ENCODE peak calls at places on chromosomes 12 and 14, in eight cellular contexts. One of them, this sample, is unnamed.

GRCh38 chr12:111246477-111247011 is 122.4 kb downstream of the PHETA1 start:
- DNase-seq in SK-N-SH: no peak
- DNase-seq in OCI-LY7: no peak
- DNase-seq in MM.1S: no peak
- DNase-seq in HCT116: no peak
- DNase-seq in GM23338: no peak
- DNase-seq in astrocyte: no peak
- DNase-seq in PC-3: no peak
- DNase-seq in this sample: no peak

GRCh38 chr14:44162197-44162596 is 344.9 kb downstream of the FSCB start:
- DNase-seq in SK-N-SH: no peak
- DNase-seq in OCI-LY7: peak; percentile 3
- DNase-seq in GM23338: peak; percentile 17
- DNase-seq in PC-3: no peak
- DNase-seq in HCT116: no peak
- DNase-seq in astrocyte: no peak
- DNase-seq in MM.1S: no peak
- DNase-seq in this sample: no peak

GRCh38 chr12:116922194-116922897 is 11.6 kb downstream of the FBXW8 start:
- DNase-seq in GM23338: no peak
- DNase-seq in MM.1S: peak; percentile 76
- DNase-seq in PC-3: no peak
- DNase-seq in SK-N-SH: no peak
- DNase-seq in HCT116: no peak
- DNase-seq in astrocyte: no peak
- DNase-seq in OCI-LY7: peak; percentile 25
- DNase-seq in this sample: no peak

GRCh38 chr14:98633380-98633779 is 638.6 kb downstream of the BCL11B start:
- DNase-seq in MM.1S: no peak
- DNase-seq in HCT116: no peak
- DNase-seq in SK-N-SH: no peak
- DNase-seq in PC-3: no peak
- DNase-seq in OCI-LY7: no peak
- DNase-seq in GM23338: no peak
- DNase-seq in astrocyte: no peak
- DNase-seq in this sample: peak; percentile 45

GRCh38 chr12:14243941-14244340 is 121.5 kb upstream of the ATF7IP start:
- DNase-seq in astrocyte: no peak
- DNase-seq in GM23338: no peak
- DNase-seq in SK-N-SH: no peak
- DNase-seq in HCT116: no peak
- DNase-seq in OCI-LY7: no peak
- DNase-seq in MM.1S: no peak
- DNase-seq in PC-3: no peak
- DNase-seq in this sample: no peak

GRCh38 chr12:95513599-95513998 is 37.7 kb downstream of the USP44 start:
- DNase-seq in astrocyte: no peak
- DNase-seq in HCT116: no peak
- DNase-seq in GM23338: no peak
- DNase-seq in MM.1S: no peak
- DNase-seq in PC-3: no peak
- DNase-seq in SK-N-SH: no peak
- DNase-seq in OCI-LY7: no peak
- DNase-seq in this sample: no peak

GRCh38 chr14:37623552-37623951 is 28.1 kb downstream of the TTC6 start:
- DNase-seq in astrocyte: peak; percentile 44
- DNase-seq in GM23338: no peak
- DNase-seq in SK-N-SH: no peak
- DNase-seq in PC-3: peak; percentile 99
- DNase-seq in MM.1S: no peak
- DNase-seq in OCI-LY7: no peak
- DNase-seq in HCT116: peak; percentile 1
- DNase-seq in this sample: peak; percentile 97

GRCh38 chr12:57591567-57592325 is 754 bp downstream of the PIP4K2C start:
- DNase-seq in astrocyte: peak; percentile 9
- DNase-seq in OCI-LY7: no peak
- DNase-seq in SK-N-SH: peak; percentile 72
- DNase-seq in PC-3: peak; percentile 28
- DNase-seq in GM23338: peak; percentile 32
- DNase-seq in MM.1S: peak; percentile 18
- DNase-seq in HCT116: no peak
- DNase-seq in this sample: peak; percentile 43

GRCh38 chr12:25690996-25691864 is 138.1 kb upstream of the LMNTD1 start:
- DNase-seq in astrocyte: no peak
- DNase-seq in PC-3: no peak
- DNase-seq in OCI-LY7: no peak
- DNase-seq in GM23338: peak; percentile 2
- DNase-seq in HCT116: no peak
- DNase-seq in MM.1S: no peak
- DNase-seq in SK-N-SH: no peak
- DNase-seq in this sample: no peak

GRCh38 chr12:70418101-70418500 is 52.0 kb downstream of the KCNMB4 start:
- DNase-seq in HCT116: no peak
- DNase-seq in astrocyte: peak; percentile 34
- DNase-seq in PC-3: no peak
- DNase-seq in SK-N-SH: no peak
- DNase-seq in MM.1S: no peak
- DNase-seq in GM23338: no peak
- DNase-seq in OCI-LY7: no peak
- DNase-seq in this sample: peak; percentile 84

GRCh38 chr14:61196034-61196433 is 85.1 kb downstream of the TMEM30B start:
- DNase-seq in SK-N-SH: no peak
- DNase-seq in HCT116: no peak
- DNase-seq in GM23338: no peak
- DNase-seq in PC-3: peak; percentile 53
- DNase-seq in OCI-LY7: no peak
- DNase-seq in MM.1S: no peak
- DNase-seq in astrocyte: no peak
- DNase-seq in this sample: no peak
- TF ChIP-seq CTCF in SK-N-SH: no peak
- TF ChIP-seq CTCF in HCT116: no peak
- TF ChIP-seq CTCF in GM23338: no peak
- TF ChIP-seq CTCF in PC-3: peak; percentile 53
- TF ChIP-seq CTCF in OCI-LY7: peak; percentile 24
- TF ChIP-seq CTCF in MM.1S: no peak
- TF ChIP-seq CTCF in astrocyte: no peak
- TF ChIP-seq CTCF in this sample: peak; percentile 28

GRCh38 chr14:93464271-93464670 is 33.5 kb downstream of the UNC79 start:
- DNase-seq in PC-3: no peak
- DNase-seq in HCT116: no peak
- DNase-seq in GM23338: no peak
- DNase-seq in OCI-LY7: no peak
- DNase-seq in MM.1S: no peak
- DNase-seq in SK-N-SH: peak; percentile 42
- DNase-seq in astrocyte: no peak
- DNase-seq in this sample: no peak
- H3K4me2 ChIP-seq in PC-3: no peak overlapping the region
- H3K4me2 ChIP-seq in HCT116: no peak overlapping the region
- H3K4me2 ChIP-seq in GM23338: no peak overlapping the region
- H3K4me2 ChIP-seq in OCI-LY7: no peak overlapping the region
- H3K4me2 ChIP-seq in MM.1S: no peak overlapping the region
- H3K4me2 ChIP-seq in SK-N-SH: no peak overlapping the region
- H3K4me2 ChIP-seq in astrocyte: no peak overlapping the region
- H3K4me2 ChIP-seq in this sample: no peak overlapping the region

GRCh38 chr12:2636741-2637140 is 158.0 kb upstream of the FKBP4 start:
- DNase-seq in SK-N-SH: no peak
- DNase-seq in PC-3: no peak
- DNase-seq in GM23338: no peak
- DNase-seq in MM.1S: no peak
- DNase-seq in astrocyte: no peak
- DNase-seq in OCI-LY7: no peak
- DNase-seq in HCT116: no peak
- DNase-seq in this sample: no peak

GRCh38 chr12:2639020-2639298 is 155.8 kb upstream of the FKBP4 start:
- DNase-seq in MM.1S: no peak
- DNase-seq in HCT116: no peak
- DNase-seq in OCI-LY7: no peak
- DNase-seq in SK-N-SH: no peak
- DNase-seq in GM23338: no peak
- DNase-seq in astrocyte: no peak
- DNase-seq in PC-3: no peak
- DNase-seq in this sample: no peak

GRCh38 chr12:2634481-2634880 is 160.3 kb upstream of the FKBP4 start:
- DNase-seq in PC-3: no peak
- DNase-seq in GM23338: no peak
- DNase-seq in MM.1S: no peak
- DNase-seq in OCI-LY7: no peak
- DNase-seq in HCT116: no peak
- DNase-seq in SK-N-SH: no peak
- DNase-seq in astrocyte: no peak
- DNase-seq in this sample: no peak

GRCh38 chr12:2638273-2639019 is 156.3 kb upstream of the FKBP4 start:
- DNase-seq in MM.1S: no peak
- DNase-seq in HCT116: no peak
- DNase-seq in OCI-LY7: no peak
- DNase-seq in SK-N-SH: no peak
- DNase-seq in PC-3: no peak
- DNase-seq in GM23338: peak; percentile 37
- DNase-seq in astrocyte: no peak
- DNase-seq in this sample: no peak

DNA sequence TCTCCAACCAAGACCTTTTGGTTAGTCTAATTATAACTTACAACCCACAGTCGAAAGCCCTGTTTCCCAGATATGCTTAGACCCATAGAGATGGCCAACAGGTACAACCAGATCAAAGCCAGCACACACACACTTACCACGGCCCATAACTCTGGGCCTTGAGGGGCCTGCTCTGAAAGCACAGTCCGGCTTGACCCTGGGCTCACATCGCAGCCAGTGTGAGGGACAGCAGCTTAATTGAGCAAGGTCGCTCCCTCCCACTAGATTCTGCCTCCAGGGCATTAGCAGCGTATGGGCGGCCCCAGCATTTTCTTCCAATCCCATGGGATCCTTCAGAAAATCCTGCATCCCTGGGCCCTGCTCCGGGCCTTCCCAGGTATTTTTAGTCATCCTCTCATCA is 157.4 kb upstream of the FKBP4 start:
- DNase-seq in OCI-LY7: no peak
- DNase-seq in HCT116: no peak
- DNase-seq in SK-N-SH: no peak
- DNase-seq in astrocyte: no peak
- DNase-seq in MM.1S: no peak
- DNase-seq in GM23338: no peak
- DNase-seq in PC-3: no peak
- DNase-seq in this sample: no peak
- H2AFZ ChIP-seq in OCI-LY7: no peak overlapping the region
- H2AFZ ChIP-seq in HCT116: no peak overlapping the region
- H2AFZ ChIP-seq in SK-N-SH: no peak overlapping the region
- H2AFZ ChIP-seq in astrocyte: no peak overlapping the region
- H2AFZ ChIP-seq in MM.1S: no peak overlapping the region
- H2AFZ ChIP-seq in GM23338: no peak overlapping the region
- H2AFZ ChIP-seq in PC-3: no peak overlapping the region
- H2AFZ ChIP-seq in this sample: no peak overlapping the region

GRCh38 chr14:104001003-104001402 is 58.7 kb upstream of the RD3L start:
- DNase-seq in OCI-LY7: peak; percentile 31
- DNase-seq in HCT116: peak; percentile 12
- DNase-seq in SK-N-SH: peak; percentile 47
- DNase-seq in astrocyte: no peak
- DNase-seq in PC-3: peak; percentile 31
- DNase-seq in MM.1S: no peak
- DNase-seq in GM23338: peak; percentile 56
- DNase-seq in this sample: no peak
- TF ChIP-seq CTCF in OCI-LY7: peak; percentile 69
- TF ChIP-seq CTCF in HCT116: peak; percentile 33
- TF ChIP-seq CTCF in SK-N-SH: peak; percentile 16
- TF ChIP-seq CTCF in astrocyte: no peak
- TF ChIP-seq CTCF in PC-3: peak; percentile 62
- TF ChIP-seq CTCF in MM.1S: peak; percentile 6
- TF ChIP-seq CTCF in GM23338: peak; percentile 69
- TF ChIP-seq CTCF in this sample: no peak

DNA sequence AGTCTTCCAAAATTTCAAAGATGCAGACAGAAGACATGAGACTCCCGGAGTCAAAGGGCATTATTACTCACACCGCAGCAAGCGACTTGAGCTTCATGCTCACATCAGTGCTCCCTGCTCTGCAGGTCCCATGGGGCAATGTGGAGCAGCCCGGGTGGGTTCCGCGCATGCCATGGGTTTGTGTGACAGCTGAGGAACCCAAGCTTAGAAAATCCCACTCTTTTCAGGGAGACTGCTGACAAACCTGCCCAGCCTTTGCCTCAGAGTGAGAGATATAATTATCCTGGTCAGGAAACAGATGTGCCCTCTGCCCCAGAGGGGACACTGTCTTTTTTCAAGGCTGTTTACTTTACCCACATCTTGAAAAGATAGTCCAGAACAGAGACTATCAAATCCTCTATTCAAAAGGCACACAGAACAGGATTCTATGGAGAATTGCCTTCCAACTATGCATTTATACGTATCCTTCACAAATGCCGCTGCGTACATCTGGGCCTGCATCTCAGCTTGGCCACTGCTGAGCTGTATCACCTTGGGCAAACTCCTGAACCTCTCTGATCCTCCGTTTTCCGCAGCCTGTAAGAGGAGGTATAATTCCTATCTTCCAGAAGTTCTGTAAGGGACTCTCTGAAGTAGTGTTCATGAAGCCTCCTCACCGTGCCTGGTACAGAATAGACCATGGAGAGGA is 16.0 kb downstream of the C14orf132 start:
- DNase-seq in astrocyte: peak; percentile 45
- DNase-seq in GM23338: no peak
- DNase-seq in PC-3: no peak
- DNase-seq in OCI-LY7: no peak
- DNase-seq in MM.1S: no peak
- DNase-seq in SK-N-SH: peak; percentile 59
- DNase-seq in HCT116: no peak
- DNase-seq in this sample: no peak
- H3K4me2 ChIP-seq in astrocyte: peak overlapping the region; percentile 65
- H3K4me2 ChIP-seq in GM23338: no peak overlapping the region
- H3K4me2 ChIP-seq in PC-3: no peak overlapping the region
- H3K4me2 ChIP-seq in OCI-LY7: no peak overlapping the region
- H3K4me2 ChIP-seq in MM.1S: no peak overlapping the region
- H3K4me2 ChIP-seq in SK-N-SH: no peak overlapping the region
- H3K4me2 ChIP-seq in HCT116: no peak overlapping the region
- H3K4me2 ChIP-seq in this sample: no peak overlapping the region

GRCh38 chr12:11607313-11608081 is 42.0 kb upstream of the ETV6 start:
- DNase-seq in OCI-LY7: no peak
- DNase-seq in astrocyte: peak; percentile 76
- DNase-seq in HCT116: no peak
- DNase-seq in SK-N-SH: no peak
- DNase-seq in PC-3: no peak
- DNase-seq in MM.1S: no peak
- DNase-seq in GM23338: no peak
- DNase-seq in this sample: no peak
- H2AFZ ChIP-seq in OCI-LY7: no peak overlapping the region
- H2AFZ ChIP-seq in astrocyte: no peak overlapping the region
- H2AFZ ChIP-seq in HCT116: no peak overlapping the region
- H2AFZ ChIP-seq in SK-N-SH: no peak overlapping the region
- H2AFZ ChIP-seq in PC-3: no peak overlapping the region
- H2AFZ ChIP-seq in MM.1S: no peak overlapping the region
- H2AFZ ChIP-seq in GM23338: no peak overlapping the region
- H2AFZ ChIP-seq in this sample: no peak overlapping the region

GRCh38 chr12:125734137-125734536 is 668.9 kb downstream of the AACS start:
- DNase-seq in GM23338: peak; percentile 28
- DNase-seq in PC-3: no peak
- DNase-seq in SK-N-SH: no peak
- DNase-seq in MM.1S: peak; percentile 6
- DNase-seq in HCT116: no peak
- DNase-seq in astrocyte: no peak
- DNase-seq in OCI-LY7: peak; percentile 4
- DNase-seq in this sample: no peak
- TF ChIP-seq CTCF in GM23338: peak; percentile 32
- TF ChIP-seq CTCF in PC-3: peak; percentile 29
- TF ChIP-seq CTCF in SK-N-SH: no peak
- TF ChIP-seq CTCF in MM.1S: peak; percentile 8
- TF ChIP-seq CTCF in HCT116: no peak
- TF ChIP-seq CTCF in astrocyte: no peak
- TF ChIP-seq CTCF in OCI-LY7: peak; percentile 34
- TF ChIP-seq CTCF in this sample: no peak

This sample was measured in mammary epithelial cell.